ENCODE peak calls at places on chromosomes 4 and X, in seven cellular contexts. C is upper lobe of left lung, T is neural progenitor cell, D is GM13976, A is putamen, S is NAMALWA, J is B cell. F is an unnamed sample.

GRCh38 chr4:74438661-74439060 is 6.3 kb upstream of the AREG start:
- DNase-seq in C (no peak), J (no peak), T (no peak), A (no peak), S (no peak), D (no peak), F (no peak)

GRCh38 chr4:187046471-187046870 is 322.8 kb upstream of the FAT1 start:
- DNase-seq in T (no peak), C (no peak), D (no peak), A (no peak), S (no peak), J (no peak), F (no peak)

GRCh38 chrX:132730266-132730665 is 228.2 kb downstream of the HS6ST2 start:
- DNase-seq in S (no peak), J (no peak), A (no peak), C (no peak), D (no peak), T (no peak), F (no peak)

GRCh38 chrX:134572816-134573682 is 85.2 kb downstream of the PLAC1 start:
- DNase-seq in A (no peak), T (no peak), S (no peak), J (no peak), C (no peak), D (no peak), F (no peak)

GRCh38 chr4:102623622-102624021 is 122.5 kb downstream of the NFKB1 start:
- DNase-seq in A (no peak), J (no peak), C (no peak), S (peak), T (peak), D (no peak), F (peak)

GRCh38 chrX:75596178-75596577 is 73.3 kb upstream of the ZDHHC15 start:
- DNase-seq in D (no peak), C (no peak), T (no peak), S (no peak), A (no peak), J (no peak), F (peak)

GRCh38 chrX:51336584-51336983 is 4.0 kb downstream of the NUDT10 start:
- DNase-seq in T (peak), C (no peak), S (peak), J (peak), A (peak), D (peak), F (peak)

GRCh38 chr4:150591284-150591874 is 9.4 kb downstream of the MAB21L2 start:
- DNase-seq in C (no peak), A (no peak), J (no peak), D (no peak), T (peak), S (no peak), F (no peak)

GRCh38 chr4:57048590-57049304 is 61.4 kb downstream of the IGFBP7 start:
- DNase-seq in T (no peak), J (no peak), D (no peak), C (no peak), A (no peak), S (no peak), F (no peak)

GRCh38 chrX:80021611-80022010 is 7.1 kb downstream of the TBX22 start:
- DNase-seq in J (no peak), D (no peak), C (no peak), S (no peak), A (no peak), T (peak), F (no peak)

GRCh38 chr4:153750197-153750817 is 9.5 kb downstream of the RNF175 start:
- DNase-seq in J (peak), S (peak), T (peak), A (peak), C (peak), D (peak), F (peak)

GRCh38 chr4:19151684-19152083 is 1100.0 kb upstream of the SLIT2 start:
- DNase-seq in T (no peak), C (no peak), D (no peak), J (no peak), S (no peak), A (no peak), F (no peak)

GRCh38 chr4:6427439-6428090 is 44.8 kb downstream of the PPP2R2C start:
- DNase-seq in A (no peak), S (no peak), J (no peak), T (peak), C (no peak), D (no peak), F (no peak)

GRCh38 chrX:24079405-24079804 is 24.6 kb downstream of the EIF2S3 start:
- DNase-seq in A (no peak), T (no peak), D (no peak), S (no peak), C (no peak), J (no peak), F (no peak)

GRCh38 chrX:7690842-7691241 is 152.1 kb upstream of the VCX start:
- DNase-seq in A (no peak), S (no peak), T (peak), C (no peak), D (no peak), J (no peak), F (no peak)

GRCh38 chrX:46574941-46575381 is 1.4 kb downstream of the CHST7 start:
- DNase-seq in D (peak), A (no peak), S (no peak), T (peak), C (no peak), J (no peak), F (no peak)

GRCh38 chr4:112284662-112285411 is 867 bp downstream of the TIFA start:
- DNase-seq in T (no peak), D (peak), J (peak), S (peak), A (no peak), C (no peak), F (peak)

GRCh38 chrX:130539721-130540321 is 138.0 kb downstream of the RBMX2 start:
- DNase-seq in D (peak), T (peak), A (peak), C (peak), S (peak), J (peak), F (peak)

GRCh38 chr4:38310446-38311043 is 350.3 kb downstream of the PTTG2 start:
- DNase-seq in T (no peak), D (peak), C (no peak), A (no peak), J (no peak), S (peak), F (no peak)

GRCh38 chr4:106766519-106766918 is 269.6 kb downstream of the DKK2 start:
- DNase-seq in S (no peak), C (no peak), A (no peak), T (no peak), D (no peak), J (no peak), F (no peak)

GRCh38 chr4:73045894-73046293 is 23.6 kb downstream of the COX18 start:
- DNase-seq in S (no peak), T (no peak), C (no peak), J (no peak), A (no peak), D (no peak), F (no peak)

GRCh38 chrX:37077646-37078433 is 69.7 kb downstream of the FAM47C start:
- DNase-seq in S (no peak), D (no peak), C (no peak), T (no peak), A (no peak), J (no peak), F (no peak)